ENCODE peak calls at places on chromosomes 13 and 19, in six cellular contexts. S, Z, L, N, P and U are unnamed samples.

GRCh38 chr13:23321534-23322241 is 111.8 kb downstream of the SACS start:
- DNase-seq in S (peak), Z (no peak), L (peak), N (no peak), P (no peak), U (no peak)

GRCh38 chr13:91882918-91883317 is 484.5 kb downstream of the GPC5 start:
- DNase-seq in S (no peak), Z (no peak), L (no peak), N (no peak), P (no peak), U (no peak)

GRCh38 chr13:41465965-41466364 is 8.6 kb downstream of the RGCC start:
- DNase-seq in S (no peak), Z (no peak), L (no peak), N (no peak), P (peak), U (no peak)

GRCh38 chr13:70755411-70755810 is 647.2 kb upstream of the KLHL1 start:
- DNase-seq in S (no peak), Z (no peak), L (no peak), N (no peak), P (no peak), U (no peak)

GRCh38 chr13:48858523-48858922 is 117.2 kb upstream of the FNDC3A start:
- DNase-seq in S (no peak), Z (no peak), L (no peak), N (no peak), P (no peak), U (no peak)

GRCh38 chr13:23391752-23392151 is 41.8 kb downstream of the SACS start:
- DNase-seq in S (no peak), Z (no peak), L (no peak), N (no peak), P (no peak), U (no peak)

GRCh38 chr19:18637644-18638630 is 1.1 kb downstream of the KLHL26 start:
- DNase-seq in S (no peak), Z (peak), L (no peak), N (no peak), P (no peak), U (no peak)

GRCh38 chr13:45280751-45281634 is 60.0 kb downstream of the TPT1 start:
- DNase-seq in S (peak), Z (peak), L (peak), N (peak), P (peak), U (no peak)

GRCh38 chr13:113020323-113021080 is 51.5 kb downstream of the MCF2L start:
- DNase-seq in S (no peak), Z (no peak), L (no peak), N (no peak), P (no peak), U (no peak)

GRCh38 chr13:39051157-39051556 is 12.9 kb downstream of the NHLRC3 start:
- DNase-seq in S (no peak), Z (no peak), L (no peak), N (no peak), P (no peak), U (no peak)

GRCh38 chr19:14300281-14300680 is 81.0 kb upstream of the ADGRE5 start:
- DNase-seq in S (no peak), Z (no peak), L (no peak), N (no peak), P (no peak), U (no peak)

GRCh38 chr19:45668342-45668871 is 386 bp downstream of the GIPR start:
- DNase-seq in S (no peak), Z (no peak), L (peak), N (no peak), P (no peak), U (peak)

GRCh38 chr19:42132030-42132628 is at the start of gene POU2F2:
- DNase-seq in S (peak), Z (no peak), L (peak), N (peak), P (peak), U (peak)

GRCh38 chr13:44770951-44771350 is 194.8 kb upstream of the TSC22D1 start:
- DNase-seq in S (no peak), Z (no peak), L (no peak), N (no peak), P (no peak), U (no peak)

GRCh38 chr13:110387451-110388140 is 80.5 kb downstream of the COL4A2 start:
- DNase-seq in S (peak), Z (no peak), L (peak), N (no peak), P (no peak), U (no peak)

GRCh38 chr19:11798391-11799296 is at the start of gene ZNF491:
- DNase-seq in S (peak), Z (peak), L (peak), N (peak), P (peak), U (peak)

GRCh38 chr13:50915562-50915961 is 6.0 kb downstream of the RNASEH2B start:
- DNase-seq in S (no peak), Z (no peak), L (peak), N (peak), P (no peak), U (no peak)

GRCh38 chr13:99265162-99265822 is 7.1 kb upstream of the GPR18 start:
- DNase-seq in S (no peak), Z (no peak), L (peak), N (no peak), P (no peak), U (no peak)

GRCh38 chr19:39679056-39679790 is 23.5 kb downstream of the LGALS16 start:
- DNase-seq in S (peak), Z (no peak), L (peak), N (no peak), P (no peak), U (no peak)

GRCh38 chr19:4690362-4690761 is 20.2 kb upstream of the MYDGF start:
- DNase-seq in S (no peak), Z (no peak), L (no peak), N (no peak), P (no peak), U (no peak)
- TF ChIP-seq CTCF in S (no peak), Z (no peak), L (no peak), N (no peak), P (no peak), U (no peak)

GRCh38 chr13:102402292-102402691 is 444 bp upstream of the FGF14 start:
- DNase-seq in S (peak), Z (peak), L (peak), N (no peak), P (no peak), U (no peak)
- TF ChIP-seq CTCF in S (no peak), Z (no peak), L (no peak), N (no peak), P (no peak), U (no peak)

GRCh38 chr13:26480246-26480855 is 77.1 kb upstream of the WASF3 start:
- DNase-seq in S (no peak), Z (no peak), L (no peak), N (no peak), P (no peak), U (no peak)
- TF ChIP-seq CTCF in S (no peak), Z (no peak), L (no peak), N (no peak), P (no peak), U (no peak)

GRCh38 chr13:75482820-75483079 is 781 bp upstream of the TBC1D4 start:
- DNase-seq in S (no peak), Z (no peak), L (no peak), N (no peak), P (no peak), U (no peak)
- TF ChIP-seq CTCF in S (no peak), Z (no peak), L (no peak), N (peak), P (peak), U (peak)

DNA sequence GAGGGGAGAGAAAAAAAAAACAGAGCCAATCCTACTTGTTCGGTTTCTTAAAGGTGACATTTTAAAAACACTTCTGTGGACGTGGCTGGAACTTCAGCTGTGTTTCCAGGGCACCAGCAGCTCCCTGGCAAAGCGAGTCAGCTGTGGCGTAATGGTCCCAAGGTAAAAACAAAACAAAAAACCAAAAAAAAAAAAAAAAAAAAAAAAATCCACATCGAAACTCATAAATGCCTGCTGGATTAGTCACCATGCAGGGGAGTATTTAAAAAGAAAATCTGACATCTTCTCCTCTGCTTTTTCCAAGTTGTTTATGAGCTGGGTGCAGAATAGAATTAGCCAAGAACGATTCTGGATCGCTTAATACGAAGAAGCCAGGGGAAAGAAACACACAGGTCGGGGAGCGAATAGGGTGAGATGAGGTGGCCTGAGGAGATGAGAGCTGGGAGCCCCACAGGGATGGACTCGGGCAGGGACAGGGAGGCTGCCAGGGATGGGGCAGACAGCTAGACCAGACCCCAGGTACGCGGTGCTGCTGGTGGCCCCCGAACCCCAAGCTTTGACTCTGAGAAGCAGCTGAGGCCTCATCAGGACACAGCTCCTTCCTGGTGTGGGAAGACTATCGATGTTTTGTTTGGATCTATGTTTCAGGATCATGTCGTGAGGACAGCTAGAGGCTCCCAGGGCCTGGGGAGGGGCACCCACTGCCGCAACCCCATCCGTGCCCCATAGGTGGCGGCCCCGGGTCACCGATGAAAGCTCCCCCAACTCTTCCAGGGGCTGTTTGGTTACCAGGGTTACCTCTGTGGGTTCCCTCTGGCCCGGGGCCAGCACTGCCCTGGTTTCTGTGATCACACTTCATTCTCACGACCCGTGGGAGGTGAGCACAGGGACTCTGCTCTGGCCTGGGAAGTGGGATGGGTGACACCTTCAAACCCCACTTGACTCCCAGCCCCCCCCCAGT is 3.1 kb upstream of the CTXN1 start:
- DNase-seq in S (peak), Z (peak), L (peak), N (peak), P (peak), U (peak)
- TF ChIP-seq CTCF in S (peak), Z (no peak), L (peak), N (peak), P (peak), U (peak)

GRCh38 chr19:36060430-36060829 is 5.7 kb downstream of the WDR62 start:
- DNase-seq in S (peak), Z (no peak), L (peak), N (no peak), P (no peak), U (no peak)
- TF ChIP-seq CTCF in S (peak), Z (no peak), L (peak), N (peak), P (no peak), U (no peak)

DNA sequence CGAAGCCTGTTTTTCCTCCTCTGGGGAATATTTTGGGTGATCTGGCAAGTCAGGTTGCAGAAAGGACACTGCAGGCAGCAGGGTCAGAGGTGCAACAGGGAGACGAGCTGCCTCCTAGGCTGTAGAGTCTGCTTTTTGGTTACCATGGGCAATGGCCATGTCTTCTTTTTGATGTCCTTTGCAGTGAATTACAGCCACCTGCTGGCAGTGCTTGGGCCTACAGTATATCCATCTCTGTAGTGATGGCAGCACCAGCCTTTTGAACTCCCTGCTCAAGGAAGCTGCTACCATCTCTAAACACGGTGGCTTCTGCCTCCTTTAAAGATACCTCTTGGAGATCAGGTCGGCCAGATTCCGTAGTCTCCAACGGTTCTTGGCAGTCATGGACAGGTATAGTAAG is 73.9 kb downstream of the WTIP start:
- DNase-seq in S (no peak), Z (no peak), L (peak), N (no peak), P (no peak), U (no peak)
- TF ChIP-seq CTCF in S (peak), Z (no peak), L (no peak), N (no peak), P (no peak), U (no peak)